ENCODE peak calls at places on chromosome 22, in four cellular contexts. J is stomach, Q is HCT116, M is suprapubic skin. B is an unnamed sample. For H3K9me3, the result is how much of the 10 kb centered on the place peaks cover.

GRCh38 chr22:43431821-43432554 is 20.2 kb downstream of the MPPED1 start:
- DNase-seq in J (no peak), Q (no peak), M (no peak), B (no peak)

GRCh38 chr22:44691796-44692661 is 10.0 kb upstream of the PRR5 start:
- DNase-seq in J (no peak), Q (no peak), M (no peak), B (no peak)

GRCh38 chr22:43118024-43118849 is 7.7 kb downstream of the BIK start:
- DNase-seq in J (peak), Q (no peak), M (no peak), B (no peak)

GRCh38 chr22:26798433-26799065 is 141.2 kb downstream of the MIAT start:
- DNase-seq in J (no peak), Q (no peak), M (no peak), B (peak)

GRCh38 chr22:36068776-36069344 is 40.2 kb upstream of the RBFOX2 start:
- DNase-seq in J (no peak), Q (no peak), M (no peak), B (no peak)

GRCh38 chr22:27461470-27461869 is 340.1 kb downstream of the MN1 start:
- DNase-seq in J (no peak), Q (no peak), M (no peak), B (no peak)

GRCh38 chr22:19917389-19918138 is 24.0 kb upstream of the COMT start:
- DNase-seq in J (no peak), Q (no peak), M (no peak), B (no peak)

GRCh38 chr22:38236786-38237185 is 35.0 kb downstream of the MAFF start:
- DNase-seq in J (peak), Q (no peak), M (no peak), B (no peak)

GRCh38 chr22:19798825-19799224 is 38.2 kb downstream of the TBX1 start:
- DNase-seq in J (no peak), Q (no peak), M (no peak), B (no peak)

GRCh38 chr22:25062378-25063095 is 110.0 kb downstream of the KIAA1671 start:
- DNase-seq in J (no peak), Q (no peak), M (no peak), B (no peak)

GRCh38 chr22:37226087-37226486 is 13.8 kb upstream of the SSTR3 start:
- DNase-seq in J (no peak), Q (no peak), M (no peak), B (no peak)

DNA sequence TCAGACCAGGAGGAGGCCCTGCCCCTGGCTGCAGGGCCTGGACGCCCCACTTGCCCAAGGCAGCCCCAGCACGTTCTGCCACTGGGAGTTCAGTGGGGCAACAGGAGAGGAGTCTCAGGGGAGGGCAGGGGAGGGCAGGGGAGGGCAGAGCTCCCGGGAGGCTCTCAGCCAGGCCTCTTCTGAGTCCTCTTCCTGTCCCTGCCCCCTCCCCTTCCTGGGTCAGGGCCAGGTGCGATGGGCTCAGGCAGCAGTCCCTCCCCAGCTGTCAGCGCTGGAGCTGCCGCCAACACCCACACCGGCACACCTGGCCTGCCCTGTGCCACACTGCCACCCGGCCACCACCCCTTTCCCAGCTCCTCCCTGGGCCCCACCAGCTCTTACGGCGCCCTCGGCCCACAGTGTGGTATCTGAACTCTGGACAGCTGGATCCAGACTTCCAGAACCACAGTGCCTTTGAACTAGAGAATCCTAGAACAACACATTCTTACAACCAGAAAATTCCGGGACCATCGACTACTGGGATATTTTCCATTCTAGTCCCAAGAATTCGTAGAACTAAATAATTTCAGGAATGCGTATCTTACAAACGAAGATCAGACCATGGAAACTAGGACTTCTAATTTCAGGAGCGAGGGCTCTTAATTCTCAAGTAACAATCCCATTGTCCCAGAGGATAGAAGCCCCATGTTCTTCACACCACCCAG is 21.8 kb downstream of the RPL3 start:
- DNase-seq in J (peak), Q (no peak), M (no peak), B (no peak)
- TF ChIP-seq POLR2AphosphoS5 in J (no peak), Q (no peak), M (no peak), B (no peak)

GRCh38 chr22:46650078-46650810 is 30.1 kb downstream of the GRAMD4 start:
- DNase-seq in J (no peak), Q (no peak), M (no peak), B (no peak)
- H3K27ac ChIP-seq in J (peak), Q (no peak), M (peak), B (peak)

DNA sequence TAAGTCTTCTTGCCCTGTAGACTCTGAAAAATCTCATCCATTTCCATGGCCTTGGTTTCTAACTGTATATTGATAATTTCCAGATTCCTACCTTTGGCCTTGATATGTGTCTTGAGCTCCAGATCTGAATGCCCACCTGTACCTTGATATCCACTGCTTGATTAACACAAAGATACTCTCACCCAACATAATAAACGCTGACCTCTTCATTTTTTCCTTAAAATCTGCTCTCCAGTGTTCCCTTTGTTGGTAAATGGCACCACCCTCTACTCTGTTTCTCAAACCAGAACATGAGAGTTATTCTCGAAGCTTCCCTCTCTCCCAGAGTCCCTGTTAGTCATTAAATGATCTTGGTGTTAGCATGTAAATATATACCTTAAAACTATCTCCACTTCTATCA is 13.4 kb downstream of the TUG1 start:
- DNase-seq in J (no peak), Q (no peak), M (no peak), B (no peak)
- H3K9me3 ChIP-seq in J (half or more), Q (under half), M (half or more), B (under half)

GRCh38 chr22:34841911-34842310 is 224.0 kb upstream of the ISX start:
- DNase-seq in J (no peak), Q (no peak), M (no peak), B (no peak)
- TF ChIP-seq POLR2AphosphoS5 in J (no peak), Q (no peak), M (no peak), B (no peak)

GRCh38 chr22:22086501-22087158 is 104.0 kb upstream of the TOP3B start:
- DNase-seq in J (no peak), Q (no peak), M (no peak), B (no peak)

GRCh38 chr22:22082960-22083359 is 100.4 kb upstream of the TOP3B start:
- DNase-seq in J (no peak), Q (no peak), M (no peak), B (no peak)

GRCh38 chr22:22087854-22088657 is 105.5 kb upstream of the TOP3B start:
- DNase-seq in J (no peak), Q (no peak), M (no peak), B (no peak)

GRCh38 chr22:22084089-22084711 is 101.6 kb upstream of the TOP3B start:
- DNase-seq in J (no peak), Q (no peak), M (no peak), B (no peak)

DNA sequence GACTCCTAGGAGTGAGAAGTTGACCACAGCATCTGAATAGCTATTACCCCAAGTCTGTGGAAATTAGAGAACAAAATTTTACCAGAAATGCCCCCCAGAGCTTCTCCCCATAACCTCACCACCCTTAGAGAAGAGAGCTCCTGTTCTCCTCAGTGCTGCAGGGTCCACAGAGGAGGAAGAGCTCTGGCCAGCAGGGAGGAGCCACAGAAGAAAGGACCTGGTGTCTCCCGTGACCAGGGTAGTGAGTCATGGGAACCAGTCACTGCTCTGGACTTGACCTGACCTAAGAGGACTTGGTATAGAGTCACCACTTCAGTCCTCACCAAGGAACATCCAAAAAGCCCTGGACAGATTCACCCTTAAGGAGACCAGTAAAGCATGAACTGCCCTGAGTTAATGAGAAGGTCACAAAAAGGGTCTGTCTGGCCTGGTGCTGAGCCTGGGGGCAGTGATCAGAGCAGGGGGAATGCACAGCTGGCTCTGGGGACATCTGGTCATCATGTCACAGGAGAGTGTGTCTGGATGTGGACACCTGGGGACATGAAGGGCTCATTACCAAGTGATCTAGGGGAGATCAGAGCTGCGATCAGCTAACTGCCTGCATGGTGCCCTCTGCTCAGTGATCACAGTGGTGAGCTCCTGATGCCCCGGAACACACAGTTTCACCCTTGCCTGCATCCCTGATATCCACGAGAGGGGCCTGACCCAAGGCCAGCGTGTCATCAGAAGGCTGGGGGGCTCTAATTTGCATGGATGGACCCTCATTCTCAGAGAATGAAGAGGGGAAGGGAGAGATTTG is 103.3 kb upstream of the TOP3B start:
- DNase-seq in J (no peak), Q (peak), M (no peak), B (peak)
- H3K27ac ChIP-seq in J (no peak), Q (no peak), M (no peak), B (no peak)

GRCh38 chr22:49566693-49567092 is 261.0 kb downstream of the BRD1 start:
- DNase-seq in J (no peak), Q (no peak), M (peak), B (peak)

GRCh38 chr22:49565516-49565855 is 262.2 kb downstream of the BRD1 start:
- DNase-seq in J (no peak), Q (no peak), M (peak), B (peak)

GRCh38 chr22:49567894-49568750 is 259.6 kb downstream of the BRD1 start:
- DNase-seq in J (no peak), Q (no peak), M (peak), B (peak)

GRCh38 chr22:49564666-49565515 is 262.8 kb downstream of the BRD1 start:
- DNase-seq in J (no peak), Q (no peak), M (peak), B (peak)

GRCh38 chr22:49566141-49566541 is 261.5 kb downstream of the BRD1 start:
- DNase-seq in J (no peak), Q (no peak), M (peak), B (peak)
- H3K9me3 ChIP-seq in J (under half), Q (under half), M (under half), B (under half)

GRCh38 chr22:41531422-41531727 is 12.9 kb downstream of the POLR3H start:
- DNase-seq in J (no peak), Q (no peak), M (no peak), B (peak)

GRCh38 chr22:41532908-41533825 is 11.1 kb downstream of the POLR3H start:
- DNase-seq in J (peak), Q (no peak), M (no peak), B (peak)

GRCh38 chr22:41528938-41529561 is 15.2 kb downstream of the POLR3H start:
- DNase-seq in J (no peak), Q (no peak), M (no peak), B (peak)

GRCh38 chr22:41531736-41532477 is 12.4 kb downstream of the POLR3H start:
- DNase-seq in J (no peak), Q (no peak), M (no peak), B (peak)

GRCh38 chr22:41530612-41531421 is 13.5 kb downstream of the POLR3H start:
- DNase-seq in J (no peak), Q (no peak), M (no peak), B (no peak)
- TF ChIP-seq POLR2AphosphoS5 in J (no peak), Q (no peak), M (no peak), B (no peak)

GRCh38 chr22:49154433-49154832 is 673.2 kb downstream of the BRD1 start:
- DNase-seq in J (no peak), Q (no peak), M (no peak), B (no peak)

GRCh38 chr22:49155809-49156580 is 671.7 kb downstream of the BRD1 start:
- DNase-seq in J (no peak), Q (no peak), M (no peak), B (no peak)

GRCh38 chr22:49153921-49154320 is 673.8 kb downstream of the BRD1 start:
- DNase-seq in J (no peak), Q (no peak), M (no peak), B (no peak)

GRCh38 chr22:49156662-49157285 is 670.9 kb downstream of the BRD1 start:
- DNase-seq in J (peak), Q (no peak), M (peak), B (no peak)

GRCh38 chr22:49155039-49155808 is 672.4 kb downstream of the BRD1 start:
- DNase-seq in J (no peak), Q (no peak), M (no peak), B (no peak)
- H3K27ac ChIP-seq in J (no peak), Q (no peak), M (no peak), B (no peak)

GRCh38 chr22:31682751-31683150 is 20.7 kb upstream of the PISD start:
- DNase-seq in J (no peak), Q (no peak), M (no peak), B (no peak)
- H3K9me3 ChIP-seq in J (under half), Q (under half), M (under half), B (under half)

DNA sequence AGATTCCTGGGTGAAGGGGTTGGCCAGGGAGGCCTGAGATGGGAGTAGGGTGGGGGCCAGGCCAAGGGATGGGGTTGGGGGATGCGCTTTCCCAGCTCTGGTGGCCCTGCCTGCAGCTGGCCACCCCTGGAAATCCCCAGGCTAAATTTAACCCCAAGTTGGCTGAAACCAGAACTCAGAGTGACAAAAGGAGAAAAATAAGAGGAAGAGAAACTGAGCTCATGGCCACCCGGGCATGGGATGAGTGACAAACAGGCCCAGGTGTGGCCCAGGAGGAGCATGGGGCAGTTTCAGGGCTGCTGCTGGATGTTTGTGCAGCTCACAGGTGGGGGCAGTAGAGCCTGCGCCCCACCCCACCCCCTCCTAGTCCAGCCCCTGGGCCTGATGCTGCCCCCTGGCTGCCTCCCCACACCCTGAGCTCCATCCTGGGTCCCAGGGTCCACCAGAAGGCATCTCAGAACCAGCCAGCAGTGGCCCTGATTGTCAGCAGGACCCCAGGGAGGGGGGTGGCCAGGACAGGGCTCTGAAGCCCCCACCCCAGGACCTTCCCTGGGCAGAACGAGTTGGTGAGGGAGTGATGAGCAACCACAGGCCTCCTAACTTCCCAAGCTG is 48.0 kb downstream of the IGLL5 start:
- DNase-seq in J (peak), Q (no peak), M (no peak), B (no peak)
- TF ChIP-seq POLR2AphosphoS5 in J (no peak), Q (no peak), M (no peak), B (no peak)